ENCODE peak calls at places on chromosomes 4 and X, in four cellular contexts. J is lower leg skin, N is choroid plexus epithelial cell, F is cardiac muscle cell. O is an unnamed sample.
A peak's percentile ranks its signal among the peaks of the same experiment; 100 is the strongest.

GRCh38 chr4:98720871-98721480 is 62.6 kb upstream of the TSPAN5 start:
- DNase-seq in J (no peak), N (peak; percentile 6), F (no peak), O (peak; percentile 18)

GRCh38 chr4:162869157-162869556 is 297.5 kb downstream of the NAF1 start:
- DNase-seq in J (no peak), N (no peak), F (no peak), O (no peak)

GRCh38 chrX:68826113-68826980 is 2.5 kb upstream of the EFNB1 start:
- DNase-seq in J (no peak), N (peak; percentile 28), F (no peak), O (no peak)

GRCh38 chrX:25015486-25016360 is at the start of gene ARX:
- DNase-seq in J (no peak), N (peak; percentile 30), F (peak; percentile 65), O (peak; percentile 63)

GRCh38 chr4:78056265-78057129 is 626 bp upstream of the FRAS1 start:
- DNase-seq in J (peak; percentile 68), N (peak; percentile 72), F (peak; percentile 90), O (peak; percentile 80)

GRCh38 chrX:105211051-105211575 is 9.4 kb downstream of the TEX13A start:
- DNase-seq in J (no peak), N (no peak), F (no peak), O (no peak)

GRCh38 chrX:22220941-22221340 is 51.8 kb upstream of the CBLL2 start:
- DNase-seq in J (no peak), N (peak; percentile 52), F (peak; percentile 18), O (peak; percentile 75)

GRCh38 chr4:172786039-172786792 is 382.4 kb upstream of the GALNT7 start:
- DNase-seq in J (no peak), N (peak; percentile 34), F (no peak), O (peak; percentile 36)

GRCh38 chrX:31889028-31889427 is 817.2 kb upstream of the FTHL17 start:
- DNase-seq in J (no peak), N (no peak), F (no peak), O (no peak)

GRCh38 chr4:176451441-176451840 is 131.7 kb downstream of the SPCS3 start:
- DNase-seq in J (no peak), N (no peak), F (no peak), O (no peak)

GRCh38 chr4:2843909-2844584 is 403 bp downstream of the ADD1 start:
- DNase-seq in J (no peak), N (peak; percentile 39), F (peak; percentile 49), O (peak; percentile 36)

GRCh38 chr4:19879330-19879729 is 372.4 kb upstream of the SLIT2 start:
- DNase-seq in J (no peak), N (no peak), F (no peak), O (no peak)

GRCh38 chr4:4694296-4694772 is 152.5 kb upstream of the STX18 start:
- DNase-seq in J (no peak), N (peak; percentile 33), F (peak; percentile 19), O (no peak)

GRCh38 chrX:24860140-24860539 is 155.6 kb downstream of the ARX start:
- DNase-seq in J (no peak), N (peak; percentile 28), F (peak; percentile 34), O (no peak)

GRCh38 chr4:142567199-142567598 is 278.9 kb downstream of the INPP4B start:
- DNase-seq in J (no peak), N (no peak), F (no peak), O (no peak)

GRCh38 chr4:71396382-71396781 is 57.6 kb downstream of the SLC4A4 start:
- DNase-seq in J (no peak), N (peak; percentile 8), F (no peak), O (peak; percentile 43)

GRCh38 chr4:2058264-2059033 is 678 bp upstream of the NAT8L start:
- DNase-seq in J (no peak), N (no peak), F (no peak), O (no peak)

GRCh38 chrX:110758781-110759180 is 36.8 kb downstream of the CHRDL1 start:
- DNase-seq in J (no peak), N (no peak), F (no peak), O (no peak)

GRCh38 chr4:112604590-112604989 is 32.1 kb downstream of the ZGRF1 start:
- DNase-seq in J (peak; percentile 25), N (peak; percentile 84), F (peak; percentile 75), O (peak; percentile 68)

GRCh38 chr4:57605374-57605773 is 495.2 kb upstream of the IGFBP7 start:
- DNase-seq in J (no peak), N (no peak), F (no peak), O (no peak)

GRCh38 chr4:122798101-122798500 is 28.5 kb upstream of the FGF2 start:
- DNase-seq in J (peak; percentile 36), N (peak; percentile 97), F (peak; percentile 92), O (peak; percentile 92)

GRCh38 chr4:2968381-2968780 is 5.0 kb downstream of the GRK4 start:
- DNase-seq in J (no peak), N (peak; percentile 62), F (no peak), O (no peak)

GRCh38 chr4:155197757-155198156 is 10.7 kb upstream of the NPY2R start:
- DNase-seq in J (no peak), N (no peak), F (no peak), O (no peak)

GRCh38 chr4:151184523-151185458 is 85.4 kb downstream of the RPS3A start:
- DNase-seq in J (no peak), N (peak; percentile 88), F (peak; percentile 80), O (peak; percentile 78)

GRCh38 chr4:23923840-23924239 is 34.0 kb upstream of the PPARGC1A start:
- DNase-seq in J (no peak), N (no peak), F (no peak), O (no peak)
- TF ChIP-seq CTCF in J (no peak), N (no peak), F (no peak), O (no peak)

DNA sequence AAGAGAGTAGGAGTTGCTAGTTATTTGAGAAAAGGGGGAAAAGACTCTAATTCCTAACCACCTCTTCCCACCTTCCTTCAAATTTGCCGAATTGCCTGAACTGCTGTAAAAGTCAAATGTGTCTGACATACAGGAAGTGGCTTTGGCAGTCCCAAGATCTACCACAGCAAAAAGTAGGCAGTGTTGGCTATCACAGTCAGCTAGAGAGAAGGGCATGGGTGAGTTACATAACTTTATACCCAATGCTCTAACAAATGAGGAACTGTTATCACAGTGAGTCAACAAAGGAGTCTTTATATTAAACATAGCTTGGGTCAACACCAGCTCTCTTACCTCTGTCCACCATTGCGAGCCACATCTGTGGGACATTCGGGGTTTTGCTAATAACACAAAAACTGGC is 2.4 kb upstream of the MBNL3 start:
- DNase-seq in J (peak; percentile 20), N (no peak), F (peak; percentile 21), O (no peak)
- H3K4me3 ChIP-seq in J (no peak overlapping the region), N (no peak overlapping the region), F (no peak overlapping the region), O (no peak overlapping the region)

GRCh38 chr4:87644286-87644685 is 5.8 kb upstream of the DMP1 start:
- DNase-seq in J (no peak), N (no peak), F (no peak), O (no peak)
- TF ChIP-seq CTCF in J (no peak), N (peak; percentile 28), F (no peak), O (peak; percentile 9)

GRCh38 chr4:139973611-139974010 is 180.4 kb downstream of the MAML3 start:
- DNase-seq in J (no peak), N (peak; percentile 27), F (no peak), O (peak; percentile 30)

GRCh38 chr4:139973015-139973414 is 181.0 kb downstream of the MAML3 start:
- DNase-seq in J (no peak), N (no peak), F (no peak), O (peak; percentile 54)

GRCh38 chr4:139978692-139979091 is 175.3 kb downstream of the MAML3 start:
- DNase-seq in J (no peak), N (no peak), F (no peak), O (no peak)

GRCh38 chr4:139977838-139978604 is 176.0 kb downstream of the MAML3 start:
- DNase-seq in J (no peak), N (no peak), F (no peak), O (no peak)

DNA sequence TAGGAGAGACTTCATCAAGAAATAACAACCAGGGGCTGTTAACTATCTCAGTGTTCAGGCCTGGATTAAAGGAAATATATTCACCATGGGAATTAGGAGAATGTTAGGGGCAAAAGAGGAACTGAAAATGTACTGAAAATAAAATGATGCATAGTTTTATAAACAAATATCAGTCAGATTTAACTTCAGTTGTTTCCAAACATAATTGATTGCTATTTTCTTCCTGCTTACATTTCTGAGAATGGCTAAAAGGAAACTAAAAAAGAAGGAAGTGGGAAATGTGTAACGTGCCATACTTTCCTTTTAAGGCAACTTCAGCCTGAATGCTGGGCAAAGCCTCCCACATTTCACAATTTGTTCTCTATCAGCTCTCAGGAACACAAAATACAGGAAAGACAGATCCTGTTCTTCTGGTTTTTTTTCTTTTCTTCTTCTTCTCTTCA is 178.1 kb downstream of the MAML3 start:
- DNase-seq in J (peak; percentile 52), N (peak; percentile 70), F (peak; percentile 85), O (peak; percentile 45)
- H3K4me3 ChIP-seq in J (no peak overlapping the region), N (no peak overlapping the region), F (no peak overlapping the region), O (no peak overlapping the region)

O was measured in astrocyte of the spinal cord.